ENCODE peak calls at places on chromosomes 1 and 21, in nine cellular contexts. One of them, this sample, is unnamed.

GRCh38 chr1:204377800-204378608 is 18.3 kb upstream of the PLEKHA6 start:
- DNase-seq in breast epithelium: no peak
- DNase-seq in NCI-H1092: peak
- DNase-seq in HCT116: no peak
- DNase-seq in Caki2: peak
- DNase-seq in lower lobe of right lung: peak
- DNase-seq in hippocampal formation: no peak
- DNase-seq in brain pericyte: no peak
- DNase-seq in M059J: peak
- DNase-seq in this sample: no peak

GRCh38 chr1:238485062-238485905 is 594.6 kb upstream of the ZP4 start:
- DNase-seq in lower lobe of right lung: no peak
- DNase-seq in brain pericyte: peak
- DNase-seq in M059J: peak
- DNase-seq in HCT116: no peak
- DNase-seq in NCI-H1092: no peak
- DNase-seq in breast epithelium: no peak
- DNase-seq in hippocampal formation: no peak
- DNase-seq in Caki2: no peak
- DNase-seq in this sample: no peak

GRCh38 chr1:2650967-2651645 is 18.3 kb upstream of the MMEL1 start:
- DNase-seq in NCI-H1092: no peak
- DNase-seq in M059J: no peak
- DNase-seq in brain pericyte: no peak
- DNase-seq in Caki2: no peak
- DNase-seq in lower lobe of right lung: peak
- DNase-seq in HCT116: no peak
- DNase-seq in hippocampal formation: no peak
- DNase-seq in breast epithelium: no peak
- DNase-seq in this sample: peak

GRCh38 chr1:90713741-90714509 is 3.2 kb downstream of the BARHL2 start:
- DNase-seq in NCI-H1092: no peak
- DNase-seq in breast epithelium: no peak
- DNase-seq in lower lobe of right lung: no peak
- DNase-seq in HCT116: no peak
- DNase-seq in Caki2: no peak
- DNase-seq in brain pericyte: no peak
- DNase-seq in hippocampal formation: no peak
- DNase-seq in M059J: peak
- DNase-seq in this sample: no peak

GRCh38 chr1:114610546-114611245 is 29.3 kb upstream of the BCAS2 start:
- DNase-seq in lower lobe of right lung: no peak
- DNase-seq in breast epithelium: no peak
- DNase-seq in hippocampal formation: no peak
- DNase-seq in Caki2: peak
- DNase-seq in HCT116: no peak
- DNase-seq in brain pericyte: no peak
- DNase-seq in NCI-H1092: no peak
- DNase-seq in M059J: peak
- DNase-seq in this sample: no peak

GRCh38 chr1:35931424-35932157 is 686 bp downstream of the AGO3 start:
- DNase-seq in breast epithelium: no peak
- DNase-seq in NCI-H1092: peak
- DNase-seq in M059J: peak
- DNase-seq in brain pericyte: no peak
- DNase-seq in HCT116: no peak
- DNase-seq in hippocampal formation: no peak
- DNase-seq in Caki2: peak
- DNase-seq in lower lobe of right lung: peak
- DNase-seq in this sample: no peak

GRCh38 chr1:243287652-243288051 is 31.8 kb downstream of the SDCCAG8 start:
- DNase-seq in HCT116: no peak
- DNase-seq in lower lobe of right lung: no peak
- DNase-seq in breast epithelium: no peak
- DNase-seq in hippocampal formation: no peak
- DNase-seq in Caki2: peak
- DNase-seq in M059J: peak
- DNase-seq in NCI-H1092: no peak
- DNase-seq in brain pericyte: no peak
- DNase-seq in this sample: no peak

GRCh38 chr1:175842545-175842944 is 99.2 kb upstream of the TNR start:
- DNase-seq in HCT116: no peak
- DNase-seq in Caki2: no peak
- DNase-seq in breast epithelium: no peak
- DNase-seq in brain pericyte: no peak
- DNase-seq in hippocampal formation: no peak
- DNase-seq in lower lobe of right lung: no peak
- DNase-seq in NCI-H1092: no peak
- DNase-seq in M059J: no peak
- DNase-seq in this sample: no peak

GRCh38 chr1:223712856-223713494 is 636 bp downstream of the CAPN2 start:
- DNase-seq in NCI-H1092: no peak
- DNase-seq in breast epithelium: peak
- DNase-seq in hippocampal formation: no peak
- DNase-seq in M059J: peak
- DNase-seq in brain pericyte: no peak
- DNase-seq in Caki2: no peak
- DNase-seq in lower lobe of right lung: peak
- DNase-seq in HCT116: no peak
- DNase-seq in this sample: no peak

GRCh38 chr1:27306071-27306470 is 15.9 kb upstream of the TMEM222 start:
- DNase-seq in lower lobe of right lung: no peak
- DNase-seq in NCI-H1092: no peak
- DNase-seq in Caki2: no peak
- DNase-seq in HCT116: no peak
- DNase-seq in hippocampal formation: no peak
- DNase-seq in brain pericyte: no peak
- DNase-seq in breast epithelium: no peak
- DNase-seq in M059J: no peak
- DNase-seq in this sample: no peak

GRCh38 chr1:165353731-165354671 is 2.5 kb downstream of the LMX1A start:
- DNase-seq in Caki2: no peak
- DNase-seq in breast epithelium: no peak
- DNase-seq in HCT116: no peak
- DNase-seq in brain pericyte: no peak
- DNase-seq in lower lobe of right lung: no peak
- DNase-seq in NCI-H1092: no peak
- DNase-seq in M059J: no peak
- DNase-seq in hippocampal formation: no peak
- DNase-seq in this sample: no peak

GRCh38 chr1:40182956-40183710 is 21.9 kb downstream of the RLF start:
- DNase-seq in breast epithelium: no peak
- DNase-seq in hippocampal formation: no peak
- DNase-seq in HCT116: peak
- DNase-seq in lower lobe of right lung: no peak
- DNase-seq in M059J: peak
- DNase-seq in Caki2: no peak
- DNase-seq in brain pericyte: no peak
- DNase-seq in NCI-H1092: no peak
- DNase-seq in this sample: no peak

GRCh38 chr1:207181838-207182237 is 77.8 kb downstream of the C4BPA start:
- DNase-seq in M059J: peak
- DNase-seq in hippocampal formation: no peak
- DNase-seq in lower lobe of right lung: no peak
- DNase-seq in NCI-H1092: no peak
- DNase-seq in brain pericyte: no peak
- DNase-seq in Caki2: peak
- DNase-seq in breast epithelium: no peak
- DNase-seq in HCT116: no peak
- DNase-seq in this sample: no peak

GRCh38 chr1:215529111-215529510 is 38.0 kb upstream of the KCTD3 start:
- DNase-seq in hippocampal formation: no peak
- DNase-seq in HCT116: no peak
- DNase-seq in M059J: no peak
- DNase-seq in lower lobe of right lung: no peak
- DNase-seq in breast epithelium: no peak
- DNase-seq in NCI-H1092: no peak
- DNase-seq in Caki2: peak
- DNase-seq in brain pericyte: no peak
- DNase-seq in this sample: no peak

GRCh38 chr1:154992721-154993571 is 440 bp upstream of the LENEP start:
- DNase-seq in Caki2: peak
- DNase-seq in M059J: peak
- DNase-seq in brain pericyte: no peak
- DNase-seq in breast epithelium: no peak
- DNase-seq in lower lobe of right lung: peak
- DNase-seq in hippocampal formation: no peak
- DNase-seq in HCT116: no peak
- DNase-seq in NCI-H1092: no peak
- DNase-seq in this sample: peak

GRCh38 chr1:203673550-203674411 is 47.1 kb downstream of the ATP2B4 start:
- DNase-seq in lower lobe of right lung: no peak
- DNase-seq in Caki2: peak
- DNase-seq in HCT116: peak
- DNase-seq in brain pericyte: no peak
- DNase-seq in breast epithelium: peak
- DNase-seq in NCI-H1092: no peak
- DNase-seq in M059J: peak
- DNase-seq in hippocampal formation: peak
- DNase-seq in this sample: no peak

GRCh38 chr21:15370576-15370975 is 305.8 kb upstream of the NRIP1 start:
- DNase-seq in breast epithelium: no peak
- DNase-seq in M059J: no peak
- DNase-seq in hippocampal formation: no peak
- DNase-seq in NCI-H1092: no peak
- DNase-seq in Caki2: peak
- DNase-seq in brain pericyte: no peak
- DNase-seq in HCT116: no peak
- DNase-seq in lower lobe of right lung: no peak
- DNase-seq in this sample: no peak

GRCh38 chr1:79235221-79236002 is 228.9 kb upstream of the ADGRL4 start:
- DNase-seq in hippocampal formation: no peak
- DNase-seq in NCI-H1092: no peak
- DNase-seq in brain pericyte: no peak
- DNase-seq in HCT116: no peak
- DNase-seq in M059J: no peak
- DNase-seq in breast epithelium: no peak
- DNase-seq in lower lobe of right lung: no peak
- DNase-seq in Caki2: no peak
- DNase-seq in this sample: no peak

GRCh38 chr1:11272544-11272841 is 505 bp upstream of the UBIAD1 start:
- DNase-seq in brain pericyte: no peak
- DNase-seq in Caki2: no peak
- DNase-seq in M059J: no peak
- DNase-seq in breast epithelium: no peak
- DNase-seq in lower lobe of right lung: no peak
- DNase-seq in NCI-H1092: no peak
- DNase-seq in HCT116: no peak
- DNase-seq in hippocampal formation: no peak
- DNase-seq in this sample: no peak

GRCh38 chr1:222794656-222795474 is 20.0 kb upstream of the DISP1 start:
- DNase-seq in hippocampal formation: no peak
- DNase-seq in lower lobe of right lung: no peak
- DNase-seq in NCI-H1092: no peak
- DNase-seq in Caki2: no peak
- DNase-seq in M059J: peak
- DNase-seq in brain pericyte: no peak
- DNase-seq in HCT116: no peak
- DNase-seq in breast epithelium: no peak
- DNase-seq in this sample: no peak

GRCh38 chr1:228176024-228176395 is 10.4 kb downstream of the IBA57 start:
- DNase-seq in NCI-H1092: no peak
- DNase-seq in breast epithelium: no peak
- DNase-seq in hippocampal formation: no peak
- DNase-seq in HCT116: no peak
- DNase-seq in Caki2: no peak
- DNase-seq in brain pericyte: no peak
- DNase-seq in lower lobe of right lung: no peak
- DNase-seq in M059J: no peak
- DNase-seq in this sample: no peak

GRCh38 chr1:112509005-112509659 is 367 bp downstream of the WNT2B start:
- DNase-seq in brain pericyte: no peak
- DNase-seq in Caki2: no peak
- DNase-seq in lower lobe of right lung: peak
- DNase-seq in hippocampal formation: no peak
- DNase-seq in HCT116: no peak
- DNase-seq in breast epithelium: no peak
- DNase-seq in NCI-H1092: no peak
- DNase-seq in M059J: no peak
- DNase-seq in this sample: no peak

GRCh38 chr1:159828916-159829634 is 2.4 kb downstream of the SLAMF8 start:
- DNase-seq in Caki2: no peak
- DNase-seq in brain pericyte: no peak
- DNase-seq in HCT116: peak
- DNase-seq in NCI-H1092: no peak
- DNase-seq in M059J: no peak
- DNase-seq in hippocampal formation: peak
- DNase-seq in breast epithelium: no peak
- DNase-seq in lower lobe of right lung: peak
- DNase-seq in this sample: no peak

GRCh38 chr1:60596791-60597748 is 485.3 kb upstream of the NFIA start:
- DNase-seq in hippocampal formation: no peak
- DNase-seq in breast epithelium: no peak
- DNase-seq in lower lobe of right lung: no peak
- DNase-seq in brain pericyte: no peak
- DNase-seq in NCI-H1092: no peak
- DNase-seq in HCT116: no peak
- DNase-seq in M059J: peak
- DNase-seq in Caki2: no peak
- DNase-seq in this sample: no peak